ENCODE peak calls at places on chromosomes 11 and 22, in four cellular contexts. P, H, S and U are unnamed samples.

GRCh38 chr11:43573233-43573632 is 107.3 kb upstream of the HSD17B12 start:
- DNase-seq in P (no peak), H (no peak), S (peak), U (peak)

GRCh38 chr22:35524966-35525686 is 15.5 kb upstream of the RASD2 start:
- DNase-seq in H (no peak), S (no peak), P (peak), U (peak)

GRCh38 chr11:74611369-74611861 is 19.0 kb downstream of the POLD3 start:
- DNase-seq in S (peak), H (no peak), P (peak), U (peak)

GRCh38 chr11:94735907-94736306 is 32.2 kb upstream of the AMOTL1 start:
- DNase-seq in P (no peak), S (no peak), H (no peak), U (no peak)

GRCh38 chr22:40238425-40239344 is 61.0 kb downstream of the TNRC6B start:
- DNase-seq in H (peak), S (peak), P (peak), U (peak)

GRCh38 chr11:128598755-128599154 is 11.4 kb upstream of the ETS1 start:
- DNase-seq in P (peak), S (peak), H (no peak), U (no peak)

GRCh38 chr11:92596596-92597317 is 372.1 kb downstream of the FAT3 start:
- DNase-seq in P (no peak), H (no peak), S (peak), U (peak)

GRCh38 chr11:1337647-1338007 is 28.2 kb upstream of the TOLLIP start:
- DNase-seq in H (no peak), S (no peak), P (no peak), U (no peak)

GRCh38 chr11:22558638-22559037 is 67.0 kb downstream of the FANCF start:
- DNase-seq in P (no peak), H (no peak), S (no peak), U (peak)

GRCh38 chr11:134584001-134584561 is 172.0 kb upstream of the B3GAT1 start:
- DNase-seq in P (no peak), S (no peak), H (no peak), U (no peak)

GRCh38 chr11:94895451-94895850 is 77.9 kb downstream of the CWC15 start:
- DNase-seq in S (peak), H (no peak), P (peak), U (peak)

GRCh38 chr11:123407124-123407995 is 22.7 kb upstream of the GRAMD1B start:
- DNase-seq in S (peak), P (peak), H (no peak), U (peak)

GRCh38 chr22:50209893-50210292 is 9.1 kb downstream of the SELENOO start:
- DNase-seq in H (peak), P (peak), S (peak), U (peak)

GRCh38 chr11:128179512-128179911 is 407.8 kb downstream of the ETS1 start:
- DNase-seq in P (no peak), S (no peak), H (no peak), U (peak)

GRCh38 chr11:126159719-126160344 is 51.6 kb downstream of the RPUSD4 start:
- DNase-seq in P (no peak), H (no peak), S (no peak), U (no peak)

GRCh38 chr11:110376711-110377324 is 52.9 kb upstream of the FDX1 start:
- DNase-seq in P (peak), H (peak), S (peak), U (peak)

GRCh38 chr11:122733301-122733686 is 77.8 kb downstream of the UBASH3B start:
- DNase-seq in H (peak), S (no peak), P (peak), U (no peak)

GRCh38 chr22:27107005-27107404 is 449.6 kb downstream of the MIAT start:
- DNase-seq in S (no peak), H (no peak), P (no peak), U (no peak)

GRCh38 chr22:20520093-20520511 is 12.7 kb downstream of the MED15 start:
- DNase-seq in P (peak), H (no peak), S (peak), U (peak)

GRCh38 chr11:47724041-47724729 is 9.0 kb upstream of the AGBL2 start:
- DNase-seq in H (no peak), P (peak), S (peak), U (peak)

GRCh38 chr11:73271936-73272679 is at the start of gene P2RY6:
- DNase-seq in P (peak), H (no peak), S (peak), U (peak)

GRCh38 chr11:60334005-60334620 is 7.1 kb downstream of the MS4A6E start:
- DNase-seq in S (peak), P (peak), H (peak), U (peak)

GRCh38 chr11:118928108-118928869 is 2.6 kb upstream of the BCL9L start:
- DNase-seq in S (peak), P (peak), H (peak), U (peak)